ENCODE peak calls at places on chromosomes 1 and 21, in seven cellular contexts. One of them, this sample, is unnamed.

GRCh38 chr21:28699591-28700259 is 293.0 kb downstream of the LTN1 start:
- DNase-seq in ovary: no peak
- DNase-seq in mesothelial cell of epicardium: no peak
- DNase-seq in astrocyte of the spinal cord: no peak
- DNase-seq in bronchial epithelial cell: peak
- DNase-seq in IMR-90: no peak
- DNase-seq in fibroblast of mammary gland: peak
- DNase-seq in this sample: no peak

GRCh38 chr1:920506-920905 is 3.2 kb upstream of the SAMD11 start:
- DNase-seq in ovary: no peak
- DNase-seq in fibroblast of mammary gland: no peak
- DNase-seq in IMR-90: no peak
- DNase-seq in bronchial epithelial cell: no peak
- DNase-seq in mesothelial cell of epicardium: no peak
- DNase-seq in astrocyte of the spinal cord: no peak
- DNase-seq in this sample: no peak

GRCh38 chr1:178659789-178660208 is 65.2 kb upstream of the RALGPS2 start:
- DNase-seq in ovary: no peak
- DNase-seq in IMR-90: no peak
- DNase-seq in fibroblast of mammary gland: no peak
- DNase-seq in bronchial epithelial cell: no peak
- DNase-seq in mesothelial cell of epicardium: no peak
- DNase-seq in astrocyte of the spinal cord: no peak
- DNase-seq in this sample: no peak

GRCh38 chr1:154220970-154221814 is 437 bp downstream of the UBAP2L start:
- DNase-seq in fibroblast of mammary gland: peak
- DNase-seq in bronchial epithelial cell: no peak
- DNase-seq in IMR-90: peak
- DNase-seq in ovary: peak
- DNase-seq in mesothelial cell of epicardium: peak
- DNase-seq in astrocyte of the spinal cord: peak
- DNase-seq in this sample: peak

GRCh38 chr1:7253988-7254587 is 468.8 kb downstream of the CAMTA1 start:
- DNase-seq in astrocyte of the spinal cord: no peak
- DNase-seq in fibroblast of mammary gland: no peak
- DNase-seq in ovary: no peak
- DNase-seq in mesothelial cell of epicardium: no peak
- DNase-seq in IMR-90: no peak
- DNase-seq in bronchial epithelial cell: no peak
- DNase-seq in this sample: no peak

GRCh38 chr1:30705673-30706072 is 17.7 kb downstream of the MATN1 start:
- DNase-seq in ovary: no peak
- DNase-seq in mesothelial cell of epicardium: no peak
- DNase-seq in astrocyte of the spinal cord: no peak
- DNase-seq in fibroblast of mammary gland: no peak
- DNase-seq in IMR-90: no peak
- DNase-seq in bronchial epithelial cell: no peak
- DNase-seq in this sample: no peak

GRCh38 chr1:24074817-24075725 is 36.9 kb downstream of the MYOM3 start:
- DNase-seq in astrocyte of the spinal cord: no peak
- DNase-seq in mesothelial cell of epicardium: no peak
- DNase-seq in ovary: no peak
- DNase-seq in bronchial epithelial cell: no peak
- DNase-seq in IMR-90: no peak
- DNase-seq in fibroblast of mammary gland: no peak
- DNase-seq in this sample: no peak

GRCh38 chr1:198611219-198611618 is 27.6 kb upstream of the PTPRC start:
- DNase-seq in bronchial epithelial cell: no peak
- DNase-seq in IMR-90: no peak
- DNase-seq in mesothelial cell of epicardium: no peak
- DNase-seq in ovary: no peak
- DNase-seq in astrocyte of the spinal cord: no peak
- DNase-seq in fibroblast of mammary gland: no peak
- DNase-seq in this sample: no peak

GRCh38 chr1:12076425-12077005 is 13.4 kb downstream of the TNFRSF8 start:
- DNase-seq in bronchial epithelial cell: no peak
- DNase-seq in ovary: no peak
- DNase-seq in fibroblast of mammary gland: no peak
- DNase-seq in astrocyte of the spinal cord: no peak
- DNase-seq in IMR-90: no peak
- DNase-seq in mesothelial cell of epicardium: no peak
- DNase-seq in this sample: no peak

GRCh38 chr1:170318736-170319135 is 173.0 kb downstream of the NTMT2 start:
- DNase-seq in ovary: no peak
- DNase-seq in fibroblast of mammary gland: peak
- DNase-seq in mesothelial cell of epicardium: no peak
- DNase-seq in bronchial epithelial cell: no peak
- DNase-seq in IMR-90: no peak
- DNase-seq in astrocyte of the spinal cord: no peak
- DNase-seq in this sample: no peak

GRCh38 chr1:17874665-17875064 is 119.5 kb downstream of the ACTL8 start:
- DNase-seq in bronchial epithelial cell: peak
- DNase-seq in IMR-90: peak
- DNase-seq in fibroblast of mammary gland: peak
- DNase-seq in mesothelial cell of epicardium: no peak
- DNase-seq in astrocyte of the spinal cord: peak
- DNase-seq in ovary: no peak
- DNase-seq in this sample: peak

GRCh38 chr1:100530901-100531487 is 6.9 kb upstream of the GPR88 start:
- DNase-seq in fibroblast of mammary gland: peak
- DNase-seq in bronchial epithelial cell: peak
- DNase-seq in astrocyte of the spinal cord: peak
- DNase-seq in ovary: no peak
- DNase-seq in mesothelial cell of epicardium: no peak
- DNase-seq in IMR-90: peak
- DNase-seq in this sample: no peak

GRCh38 chr1:1630965-1631792 is 794 bp upstream of the MMP23B start:
- DNase-seq in mesothelial cell of epicardium: no peak
- DNase-seq in bronchial epithelial cell: no peak
- DNase-seq in IMR-90: no peak
- DNase-seq in astrocyte of the spinal cord: no peak
- DNase-seq in fibroblast of mammary gland: peak
- DNase-seq in ovary: peak
- DNase-seq in this sample: no peak

GRCh38 chr21:42373181-42373907 is 7.0 kb upstream of the TFF1 start:
- DNase-seq in fibroblast of mammary gland: no peak
- DNase-seq in IMR-90: no peak
- DNase-seq in mesothelial cell of epicardium: no peak
- DNase-seq in ovary: no peak
- DNase-seq in bronchial epithelial cell: no peak
- DNase-seq in astrocyte of the spinal cord: no peak
- DNase-seq in this sample: no peak

GRCh38 chr1:43225168-43225567 is 44.6 kb upstream of the TMEM125 start:
- DNase-seq in fibroblast of mammary gland: peak
- DNase-seq in ovary: no peak
- DNase-seq in mesothelial cell of epicardium: no peak
- DNase-seq in astrocyte of the spinal cord: no peak
- DNase-seq in IMR-90: no peak
- DNase-seq in bronchial epithelial cell: peak
- DNase-seq in this sample: no peak

GRCh38 chr21:32087452-32087851 is 191.4 kb downstream of the MIS18A start:
- DNase-seq in mesothelial cell of epicardium: no peak
- DNase-seq in IMR-90: no peak
- DNase-seq in bronchial epithelial cell: no peak
- DNase-seq in ovary: no peak
- DNase-seq in fibroblast of mammary gland: no peak
- DNase-seq in astrocyte of the spinal cord: no peak
- DNase-seq in this sample: no peak

GRCh38 chr1:219010720-219011119 is 163.0 kb upstream of the LYPLAL1 start:
- DNase-seq in mesothelial cell of epicardium: no peak
- DNase-seq in fibroblast of mammary gland: no peak
- DNase-seq in astrocyte of the spinal cord: no peak
- DNase-seq in bronchial epithelial cell: no peak
- DNase-seq in ovary: no peak
- DNase-seq in IMR-90: no peak
- DNase-seq in this sample: no peak

GRCh38 chr1:209038735-209039134 is 544.8 kb upstream of the CAMK1G start:
- DNase-seq in IMR-90: no peak
- DNase-seq in mesothelial cell of epicardium: no peak
- DNase-seq in astrocyte of the spinal cord: no peak
- DNase-seq in fibroblast of mammary gland: peak
- DNase-seq in bronchial epithelial cell: peak
- DNase-seq in ovary: no peak
- DNase-seq in this sample: no peak

GRCh38 chr1:49160677-49161076 is 384.0 kb upstream of the BEND5 start:
- DNase-seq in ovary: no peak
- DNase-seq in astrocyte of the spinal cord: no peak
- DNase-seq in bronchial epithelial cell: no peak
- DNase-seq in fibroblast of mammary gland: no peak
- DNase-seq in mesothelial cell of epicardium: no peak
- DNase-seq in IMR-90: no peak
- DNase-seq in this sample: no peak

GRCh38 chr1:210755991-210756669 is 377.8 kb downstream of the KCNH1 start:
- DNase-seq in bronchial epithelial cell: no peak
- DNase-seq in mesothelial cell of epicardium: no peak
- DNase-seq in fibroblast of mammary gland: no peak
- DNase-seq in ovary: no peak
- DNase-seq in IMR-90: no peak
- DNase-seq in astrocyte of the spinal cord: no peak
- DNase-seq in this sample: no peak

GRCh38 chr21:44021064-44021463 is 9.0 kb downstream of the TRAPPC10 start:
- DNase-seq in bronchial epithelial cell: no peak
- DNase-seq in astrocyte of the spinal cord: no peak
- DNase-seq in IMR-90: no peak
- DNase-seq in ovary: no peak
- DNase-seq in fibroblast of mammary gland: no peak
- DNase-seq in mesothelial cell of epicardium: no peak
- DNase-seq in this sample: no peak

GRCh38 chr21:44027607-44028286 is 15.6 kb downstream of the TRAPPC10 start:
- DNase-seq in mesothelial cell of epicardium: no peak
- DNase-seq in ovary: no peak
- DNase-seq in fibroblast of mammary gland: no peak
- DNase-seq in bronchial epithelial cell: no peak
- DNase-seq in astrocyte of the spinal cord: no peak
- DNase-seq in IMR-90: no peak
- DNase-seq in this sample: no peak

GRCh38 chr21:44024257-44024656 is 12.1 kb downstream of the TRAPPC10 start:
- DNase-seq in fibroblast of mammary gland: no peak
- DNase-seq in ovary: no peak
- DNase-seq in mesothelial cell of epicardium: no peak
- DNase-seq in astrocyte of the spinal cord: no peak
- DNase-seq in bronchial epithelial cell: no peak
- DNase-seq in IMR-90: no peak
- DNase-seq in this sample: no peak

GRCh38 chr21:44028287-44028659 is 16.2 kb downstream of the TRAPPC10 start:
- DNase-seq in astrocyte of the spinal cord: no peak
- DNase-seq in fibroblast of mammary gland: no peak
- DNase-seq in mesothelial cell of epicardium: no peak
- DNase-seq in IMR-90: no peak
- DNase-seq in bronchial epithelial cell: no peak
- DNase-seq in ovary: no peak
- DNase-seq in this sample: no peak

DNA sequence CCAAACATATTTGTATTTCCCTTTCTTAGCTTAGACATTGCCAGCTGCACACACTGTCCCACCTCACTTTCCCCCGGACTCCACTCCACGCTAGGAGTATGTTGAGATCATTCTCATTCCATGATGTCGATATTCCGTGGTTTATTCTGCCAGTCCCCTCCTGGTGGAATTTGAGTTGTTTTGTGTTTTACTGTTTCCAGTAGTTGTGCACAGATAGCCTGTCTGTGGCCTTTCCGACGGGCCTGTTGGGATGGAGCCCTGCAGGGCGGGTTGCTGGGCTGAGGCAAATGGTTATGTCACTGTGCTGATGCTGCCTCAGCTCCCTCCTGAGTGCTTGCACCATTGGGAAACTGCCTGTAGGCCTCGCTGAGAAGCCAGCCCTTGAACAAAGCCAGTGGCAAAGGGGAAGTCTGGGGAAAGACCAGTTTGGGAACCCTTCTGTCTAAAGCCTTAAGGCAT is 12.8 kb downstream of the TRAPPC10 start:
- DNase-seq in astrocyte of the spinal cord: peak
- DNase-seq in mesothelial cell of epicardium: no peak
- DNase-seq in bronchial epithelial cell: peak
- DNase-seq in fibroblast of mammary gland: peak
- DNase-seq in IMR-90: peak
- DNase-seq in ovary: peak
- DNase-seq in this sample: no peak
- TF ChIP-seq CTCF in astrocyte of the spinal cord: peak
- TF ChIP-seq CTCF in mesothelial cell of epicardium: no peak
- TF ChIP-seq CTCF in bronchial epithelial cell: no peak
- TF ChIP-seq CTCF in fibroblast of mammary gland: no peak
- TF ChIP-seq CTCF in IMR-90: no peak
- TF ChIP-seq CTCF in ovary: peak
- TF ChIP-seq CTCF in this sample: no peak

GRCh38 chr1:157104598-157105293 is 5.1 kb upstream of the ETV3L start:
- DNase-seq in IMR-90: peak
- DNase-seq in bronchial epithelial cell: peak
- DNase-seq in mesothelial cell of epicardium: no peak
- DNase-seq in fibroblast of mammary gland: peak
- DNase-seq in ovary: no peak
- DNase-seq in astrocyte of the spinal cord: peak
- DNase-seq in this sample: no peak
- TF ChIP-seq CTCF in IMR-90: no peak
- TF ChIP-seq CTCF in bronchial epithelial cell: no peak
- TF ChIP-seq CTCF in mesothelial cell of epicardium: no peak
- TF ChIP-seq CTCF in fibroblast of mammary gland: no peak
- TF ChIP-seq CTCF in ovary: no peak
- TF ChIP-seq CTCF in astrocyte of the spinal cord: no peak
- TF ChIP-seq CTCF in this sample: no peak

GRCh38 chr1:25501235-25502058 is 42.0 kb upstream of the LDLRAP1 start:
- DNase-seq in astrocyte of the spinal cord: no peak
- DNase-seq in IMR-90: peak
- DNase-seq in mesothelial cell of epicardium: no peak
- DNase-seq in bronchial epithelial cell: peak
- DNase-seq in ovary: no peak
- DNase-seq in fibroblast of mammary gland: peak
- DNase-seq in this sample: no peak
- TF ChIP-seq CTCF in astrocyte of the spinal cord: peak
- TF ChIP-seq CTCF in IMR-90: peak
- TF ChIP-seq CTCF in mesothelial cell of epicardium: peak
- TF ChIP-seq CTCF in bronchial epithelial cell: peak
- TF ChIP-seq CTCF in ovary: no peak
- TF ChIP-seq CTCF in fibroblast of mammary gland: peak
- TF ChIP-seq CTCF in this sample: no peak

DNA sequence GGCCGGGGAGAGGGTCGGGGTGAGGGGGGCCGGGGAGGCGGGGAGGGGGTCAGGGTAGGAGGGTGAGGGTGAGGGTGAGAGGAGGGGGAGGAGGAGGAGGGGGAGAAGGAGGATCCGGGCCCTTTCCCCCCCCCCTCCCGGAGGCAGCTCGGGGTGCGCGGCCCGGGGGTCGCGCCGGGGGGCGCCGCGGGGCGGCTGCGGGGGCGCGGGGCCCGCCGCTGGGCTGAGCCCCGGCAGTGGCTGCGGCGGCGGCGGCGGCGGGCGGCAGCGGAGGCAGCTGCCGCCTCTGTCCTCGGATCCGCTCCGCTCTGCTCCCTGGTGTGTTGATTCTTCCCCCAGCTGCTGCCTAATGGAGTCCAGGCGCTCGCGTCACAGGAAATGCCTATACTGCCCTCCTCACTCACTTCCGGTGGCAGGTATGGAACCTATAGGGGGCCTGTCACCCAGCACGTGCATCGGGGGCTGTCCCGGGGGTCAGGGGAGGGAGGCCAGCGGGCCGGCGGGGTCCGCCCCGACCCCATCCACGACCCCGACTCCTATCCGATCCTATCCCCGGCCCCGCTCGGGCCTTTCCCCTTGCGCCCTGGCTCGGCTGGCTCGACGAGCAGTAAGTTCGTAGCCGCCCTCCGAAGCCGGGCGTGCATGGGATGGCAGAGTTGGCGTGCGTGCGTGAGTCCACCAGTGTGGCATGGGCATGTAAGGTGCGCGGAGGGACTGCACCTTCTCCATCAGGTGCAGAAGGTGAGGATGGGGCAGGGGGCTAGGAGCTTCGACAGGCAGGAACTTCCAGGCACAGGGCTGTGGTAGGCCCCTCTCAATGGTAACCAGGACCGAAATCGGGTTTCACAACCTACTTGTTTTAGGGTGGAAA is at the start of gene WDR26:
- DNase-seq in bronchial epithelial cell: peak
- DNase-seq in mesothelial cell of epicardium: peak
- DNase-seq in fibroblast of mammary gland: peak
- DNase-seq in IMR-90: peak
- DNase-seq in ovary: peak
- DNase-seq in astrocyte of the spinal cord: peak
- DNase-seq in this sample: no peak
- TF ChIP-seq CTCF in bronchial epithelial cell: no peak
- TF ChIP-seq CTCF in mesothelial cell of epicardium: no peak
- TF ChIP-seq CTCF in fibroblast of mammary gland: no peak
- TF ChIP-seq CTCF in IMR-90: peak
- TF ChIP-seq CTCF in ovary: no peak
- TF ChIP-seq CTCF in astrocyte of the spinal cord: peak
- TF ChIP-seq CTCF in this sample: no peak